ENCODE peak calls at places on chromosome 17, in nine cellular contexts. I, Z, H, O, G, M, Y, P and C are unnamed samples.

GRCh38 chr17:72613411-72614292 is 478.8 kb downstream of the SLC39A11 start:
- DNase-seq in I (no peak), Z (peak), H (no peak), O (peak), G (no peak), M (peak), Y (no peak), P (no peak), C (no peak)

GRCh38 chr17:19448341-19449268 is 37.6 kb downstream of the RNF112 start:
- DNase-seq in I (no peak), Z (peak), H (peak), O (peak), G (no peak), M (peak), Y (no peak), P (no peak), C (no peak)

GRCh38 chr17:13474073-13474800 is 127.5 kb downstream of the HS3ST3A1 start:
- DNase-seq in I (no peak), Z (no peak), H (no peak), O (no peak), G (no peak), M (peak), Y (no peak), P (no peak), C (no peak)

GRCh38 chr17:72118588-72119279 is 2.1 kb upstream of the SOX9 start:
- DNase-seq in I (peak), Z (peak), H (peak), O (peak), G (no peak), M (peak), Y (peak), P (peak), C (peak)

GRCh38 chr17:83050651-83051422 is 28.6 kb upstream of the METRNL start:
- DNase-seq in I (peak), Z (no peak), H (no peak), O (no peak), G (no peak), M (no peak), Y (no peak), P (peak), C (peak)

GRCh38 chr17:81018044-81018802 is 16.7 kb upstream of the BAIAP2 start:
- DNase-seq in I (no peak), Z (peak), H (no peak), O (peak), G (no peak), M (peak), Y (no peak), P (no peak), C (peak)

GRCh38 chr17:77019955-77020379 is 120.8 kb upstream of the SEC14L1 start:
- DNase-seq in I (no peak), Z (no peak), H (no peak), O (no peak), G (no peak), M (no peak), Y (no peak), P (peak), C (no peak)

GRCh38 chr17:77458202-77459017 is 317.6 kb downstream of the SEC14L1 start:
- DNase-seq in I (no peak), Z (no peak), H (no peak), O (no peak), G (no peak), M (no peak), Y (no peak), P (no peak), C (no peak)

GRCh38 chr17:45889579-45889978 is 4.8 kb upstream of the MAPT start:
- DNase-seq in I (no peak), Z (no peak), H (no peak), O (no peak), G (no peak), M (no peak), Y (no peak), P (peak), C (peak)

GRCh38 chr17:77327566-77328463 is 187.0 kb downstream of the SEC14L1 start:
- DNase-seq in I (peak), Z (no peak), H (no peak), O (no peak), G (no peak), M (no peak), Y (no peak), P (no peak), C (peak)

GRCh38 chr17:34389343-34389742 is 26.3 kb upstream of the CCL1 start:
- DNase-seq in I (no peak), Z (no peak), H (no peak), O (no peak), G (no peak), M (no peak), Y (no peak), P (no peak), C (no peak)

GRCh38 chr17:41476866-41477815 is 3.8 kb downstream of the KRT35 start:
- DNase-seq in I (no peak), Z (no peak), H (no peak), O (no peak), G (no peak), M (no peak), Y (no peak), P (no peak), C (no peak)

GRCh38 chr17:30093463-30094147 is 23.0 kb upstream of the NSRP1 start:
- DNase-seq in I (no peak), Z (peak), H (peak), O (peak), G (no peak), M (peak), Y (peak), P (peak), C (peak)

GRCh38 chr17:76847031-76847430 is 21.2 kb upstream of the MGAT5B start:
- DNase-seq in I (no peak), Z (no peak), H (no peak), O (no peak), G (no peak), M (no peak), Y (no peak), P (no peak), C (no peak)

GRCh38 chr17:30368896-30369720 is 9.6 kb upstream of the CPD start:
- DNase-seq in I (no peak), Z (no peak), H (no peak), O (no peak), G (no peak), M (no peak), Y (no peak), P (no peak), C (no peak)

GRCh38 chr17:41060052-41060604 is at the start of gene KRTAP2-3:
- DNase-seq in I (no peak), Z (peak), H (no peak), O (peak), G (no peak), M (peak), Y (no peak), P (no peak), C (no peak)

GRCh38 chr17:63941162-63941561 is 9.0 kb upstream of the CD79B start:
- DNase-seq in I (no peak), Z (no peak), H (no peak), O (no peak), G (no peak), M (no peak), Y (no peak), P (no peak), C (no peak)

GRCh38 chr17:10769840-10770239 is 34.1 kb downstream of the TMEM238L start:
- DNase-seq in I (peak), Z (no peak), H (no peak), O (no peak), G (no peak), M (no peak), Y (no peak), P (no peak), C (no peak)

GRCh38 chr17:7688808-7689316 is 585 bp downstream of the WRAP53 start:
- DNase-seq in I (no peak), Z (no peak), H (no peak), O (no peak), G (no peak), M (no peak), Y (no peak), P (peak), C (no peak)

GRCh38 chr17:19304209-19304608 is 58.3 kb downstream of the B9D1 start:
- DNase-seq in I (no peak), Z (peak), H (peak), O (peak), G (peak), M (peak), Y (peak), P (no peak), C (no peak)

GRCh38 chr17:77286641-77287431 is 146.1 kb downstream of the SEC14L1 start:
- DNase-seq in I (peak), Z (peak), H (no peak), O (peak), G (no peak), M (peak), Y (peak), P (no peak), C (peak)

GRCh38 chr17:67032985-67033384 is 11.4 kb upstream of the CACNG1 start:
- DNase-seq in I (no peak), Z (no peak), H (no peak), O (no peak), G (no peak), M (no peak), Y (no peak), P (no peak), C (no peak)

GRCh38 chr17:21278304-21279197 is 6.0 kb upstream of the MAP2K3 start:
- DNase-seq in I (no peak), Z (no peak), H (peak), O (peak), G (no peak), M (no peak), Y (no peak), P (no peak), C (no peak)

DNA sequence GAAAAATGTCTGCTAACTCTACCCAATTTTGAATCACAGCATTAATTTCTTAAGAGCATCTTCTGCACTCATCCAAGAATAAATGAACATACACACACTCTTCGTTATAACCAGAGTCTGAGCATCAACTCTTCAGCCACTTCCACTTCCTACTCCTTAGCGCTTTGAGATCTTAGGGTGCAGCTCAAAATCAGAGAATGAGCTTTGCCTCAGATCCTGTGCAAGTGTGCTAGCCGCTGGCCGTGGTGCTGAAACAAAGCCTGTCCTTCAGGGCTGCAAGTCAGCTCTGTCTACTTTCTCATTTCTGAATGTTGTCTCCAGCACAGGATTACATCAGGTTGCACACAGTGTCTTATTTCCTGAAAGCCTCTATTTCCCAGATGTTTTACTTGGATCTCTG is 165.4 kb downstream of the AIPL1 start:
- DNase-seq in I (no peak), Z (peak), H (no peak), O (peak), G (no peak), M (peak), Y (no peak), P (peak), C (no peak)
- H3K4me3 ChIP-seq in I (no peak), Z (no peak), H (no peak), O (no peak), G (no peak), M (no peak), Y (no peak), P (no peak), C (no peak)

DNA sequence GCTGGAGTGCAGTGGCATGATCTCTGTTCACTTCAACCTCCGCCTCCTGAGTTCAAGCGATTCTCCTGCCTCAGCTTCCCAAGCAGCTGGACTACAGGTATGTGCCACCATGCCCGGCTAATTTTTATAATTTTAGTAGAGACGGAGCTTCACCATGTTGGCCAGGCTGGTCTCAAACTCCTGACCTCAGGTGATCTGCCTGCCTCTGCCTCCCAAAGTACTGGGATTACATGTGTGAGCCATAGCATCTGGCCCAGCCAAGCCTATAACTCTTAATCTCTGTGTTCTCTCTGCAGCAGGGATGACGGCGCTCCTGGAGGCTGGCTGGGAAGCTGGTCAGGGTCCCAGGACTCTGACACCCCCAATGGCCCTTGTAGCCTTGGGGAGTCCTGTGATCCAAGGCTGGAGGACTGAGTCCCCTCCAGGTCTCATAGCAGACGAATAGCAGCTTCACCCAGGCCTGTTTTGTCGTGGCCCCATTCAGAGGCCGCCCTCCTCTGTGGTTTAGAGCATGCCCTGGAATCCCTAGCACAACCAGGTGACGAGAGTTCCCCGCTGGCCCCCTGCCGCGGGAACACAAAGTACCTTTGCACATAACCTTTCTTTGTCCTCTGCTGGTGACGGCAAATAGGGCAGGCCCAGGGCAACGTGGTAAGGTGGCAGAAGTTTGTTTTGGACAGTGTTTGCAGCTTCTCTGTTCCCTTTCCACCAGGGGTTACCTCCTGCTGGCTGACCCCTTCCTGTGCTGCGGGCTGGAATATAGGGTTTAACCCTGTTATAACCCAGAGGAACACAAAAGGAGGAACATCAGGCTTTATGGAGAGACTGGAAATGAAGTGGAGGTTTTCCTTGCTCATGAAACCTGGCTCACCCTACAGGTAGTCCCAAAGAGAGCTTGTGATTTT is 43.0 kb upstream of the TOB1 start:
- DNase-seq in I (peak), Z (no peak), H (peak), O (no peak), G (no peak), M (no peak), Y (peak), P (peak), C (peak)
- H3K27ac ChIP-seq in I (peak), Z (no peak), H (peak), O (no peak), G (peak), M (no peak), Y (peak), P (no peak), C (peak)

DNA sequence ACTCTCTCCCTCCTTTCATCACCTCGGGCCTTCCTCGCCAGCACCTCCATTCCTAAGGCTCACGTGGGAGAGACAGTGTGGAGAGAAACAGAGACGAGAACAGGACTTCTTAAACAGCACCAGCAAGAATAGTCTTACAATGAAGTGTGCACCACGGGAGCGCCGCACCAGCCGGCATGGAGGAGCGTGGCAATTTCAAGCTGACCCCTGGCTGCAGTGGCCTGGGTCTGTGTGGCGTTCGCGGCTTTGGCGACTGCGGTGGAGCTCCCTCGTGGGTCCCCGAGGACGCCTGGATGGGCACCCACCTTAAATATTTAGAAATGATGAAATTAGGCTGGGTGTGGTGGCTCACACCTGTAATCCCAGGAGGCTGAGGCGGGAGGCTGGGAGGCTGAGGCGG is 20.5 kb upstream of the MED9 start:
- DNase-seq in I (no peak), Z (no peak), H (no peak), O (no peak), G (no peak), M (no peak), Y (no peak), P (no peak), C (no peak)
- TF ChIP-seq CTCF in I (no peak), Z (no peak), H (no peak), O (no peak), G (no peak), M (no peak), Y (no peak), P (no peak), C (no peak)

DNA sequence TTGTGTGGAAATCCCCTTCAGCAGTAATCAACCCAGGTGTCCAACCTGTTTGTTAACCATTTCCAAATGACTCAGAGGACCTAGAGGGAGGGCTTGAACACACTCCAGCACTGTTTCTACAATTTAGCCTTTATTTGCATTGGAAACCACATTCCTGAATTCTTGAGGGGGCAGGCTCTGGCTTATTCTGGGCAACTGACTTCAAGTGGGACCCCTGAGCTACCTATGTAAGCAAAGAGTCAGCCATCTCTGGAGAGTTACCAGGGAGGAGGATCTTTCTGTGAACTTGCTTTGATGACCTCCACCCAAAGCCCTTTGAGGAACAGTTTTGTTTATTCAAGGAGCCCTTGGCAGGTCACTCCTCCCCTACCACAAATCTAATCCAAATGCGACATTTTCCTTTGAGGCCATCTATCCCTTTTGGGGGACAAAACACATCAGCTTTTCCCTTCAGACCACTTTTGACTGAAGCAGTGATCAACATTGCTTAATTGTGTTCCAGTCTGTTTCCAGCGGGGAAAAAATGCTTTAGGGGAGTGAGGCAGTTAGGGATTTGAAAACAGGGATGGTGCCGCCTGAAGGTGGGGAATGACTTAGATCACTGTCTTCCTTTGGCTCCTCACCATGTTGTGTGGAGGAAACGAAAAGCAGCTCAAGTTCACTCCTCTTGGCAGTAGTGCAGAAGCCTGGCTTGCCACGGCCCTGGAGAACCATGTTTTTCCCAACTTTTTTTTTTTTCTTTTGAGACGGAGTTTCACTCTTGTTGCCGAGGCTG is 46.2 kb downstream of the TUBD1 start:
- DNase-seq in I (no peak), Z (peak), H (peak), O (peak), G (no peak), M (peak), Y (no peak), P (peak), C (no peak)
- H3K4me3 ChIP-seq in I (peak), Z (no peak), H (no peak), O (peak), G (peak), M (peak), Y (no peak), P (no peak), C (no peak)

GRCh38 chr17:39063681-39064069 is 87.8 kb downstream of the PLXDC1 start:
- DNase-seq in I (no peak), Z (peak), H (no peak), O (no peak), G (no peak), M (peak), Y (no peak), P (no peak), C (no peak)

GRCh38 chr17:39062846-39063680 is 88.4 kb downstream of the PLXDC1 start:
- DNase-seq in I (no peak), Z (peak), H (no peak), O (peak), G (no peak), M (peak), Y (no peak), P (peak), C (no peak)

GRCh38 chr17:39058524-39058923 is 91.3 kb upstream of the FBXO47 start:
- DNase-seq in I (no peak), Z (no peak), H (no peak), O (no peak), G (no peak), M (no peak), Y (no peak), P (no peak), C (no peak)

GRCh38 chr17:39054111-39054645 is 87.0 kb upstream of the FBXO47 start:
- DNase-seq in I (no peak), Z (peak), H (no peak), O (no peak), G (no peak), M (peak), Y (no peak), P (no peak), C (no peak)

GRCh38 chr17:39057807-39058206 is 90.6 kb upstream of the FBXO47 start:
- DNase-seq in I (no peak), Z (no peak), H (no peak), O (no peak), G (no peak), M (peak), Y (no peak), P (no peak), C (no peak)
- H3K27ac ChIP-seq in I (peak), Z (no peak), H (no peak), O (no peak), G (peak), M (no peak), Y (no peak), P (no peak), C (no peak)

GRCh38 chr17:28335959-28336871 is 654 bp downstream of the TNFAIP1 start:
- DNase-seq in I (peak), Z (peak), H (peak), O (peak), G (no peak), M (peak), Y (peak), P (peak), C (peak)

GRCh38 chr17:28333083-28333746 is 2.1 kb downstream of the IFT20 start:
- DNase-seq in I (no peak), Z (peak), H (no peak), O (no peak), G (no peak), M (no peak), Y (no peak), P (no peak), C (no peak)

GRCh38 chr17:28334176-28334575 is 1.1 kb downstream of the IFT20 start:
- DNase-seq in I (no peak), Z (peak), H (no peak), O (no peak), G (no peak), M (no peak), Y (no peak), P (no peak), C (no peak)

GRCh38 chr17:28334666-28335200 is 539 bp downstream of the IFT20 start:
- DNase-seq in I (no peak), Z (peak), H (no peak), O (no peak), G (no peak), M (no peak), Y (no peak), P (peak), C (no peak)

DNA sequence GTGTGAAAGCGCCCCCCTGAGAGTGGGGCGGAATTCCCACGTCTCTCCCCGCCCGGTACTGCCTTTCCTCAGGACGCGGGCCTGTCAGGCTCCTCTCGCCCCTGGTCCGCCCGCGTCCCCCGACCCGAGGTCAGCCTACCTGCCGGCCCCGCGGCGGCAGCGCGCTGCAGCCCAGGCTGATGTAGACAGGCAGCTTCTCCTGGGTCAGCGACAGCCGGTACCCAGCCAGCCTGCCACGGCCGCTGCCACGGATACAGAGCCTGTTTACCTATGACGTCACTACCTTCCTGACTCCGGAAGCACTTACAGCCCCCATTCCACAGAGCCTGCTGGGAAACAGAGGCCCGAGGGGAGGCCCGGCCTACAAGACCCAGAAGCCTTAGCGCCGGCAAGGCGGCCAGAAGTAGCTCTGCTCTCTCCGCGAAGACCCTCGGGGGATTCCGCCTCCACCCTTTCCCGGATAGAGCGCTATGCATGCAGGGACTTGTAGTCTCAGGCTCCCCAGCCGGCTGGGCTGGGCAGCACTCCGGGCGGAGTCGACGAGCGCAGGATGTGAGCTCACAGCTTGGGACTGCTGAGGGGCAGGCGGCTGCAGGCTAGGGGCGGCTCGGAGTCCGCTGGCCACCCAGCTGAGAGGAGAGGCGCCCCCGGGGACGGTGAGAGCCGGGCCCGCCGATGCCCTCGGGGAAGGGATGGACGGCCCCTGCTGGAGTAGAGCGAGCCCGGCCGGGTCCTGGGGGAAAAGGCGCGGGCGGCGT is at the start of the genes IFT20 and TNFAIP1:
- DNase-seq in I (peak), Z (peak), H (peak), O (peak), G (peak), M (peak), Y (peak), P (peak), C (peak)
- TF ChIP-seq CTCF in I (no peak), Z (peak), H (no peak), O (no peak), G (no peak), M (no peak), Y (no peak), P (no peak), C (no peak)